ENCODE peak calls at places on chromosome 3, in six cellular contexts. X is small intestine; N is CD8-positive, alpha-beta T cell; Y is adrenal gland; I is heart right ventricle; Q is neuronal stem cell. W is an unnamed sample.

GRCh38 chr3:168134931-168135330 is 39.2 kb upstream of the GOLIM4 start:
- DNase-seq in X (no peak), N (no peak), Y (no peak), I (no peak), Q (no peak), W (no peak)

GRCh38 chr3:193605876-193606275 is 12.9 kb downstream of the OPA1 start:
- DNase-seq in X (peak), N (peak), Y (peak), I (no peak), Q (peak), W (no peak)

GRCh38 chr3:177676947-177677587 is 479.8 kb upstream of the TBL1XR1 start:
- DNase-seq in X (peak), N (no peak), Y (no peak), I (no peak), Q (no peak), W (no peak)

GRCh38 chr3:117589454-117589853 is 879.9 kb downstream of the TUSC7 start:
- DNase-seq in X (no peak), N (no peak), Y (no peak), I (no peak), Q (peak), W (no peak)

GRCh38 chr3:38311941-38312340 is 29.8 kb downstream of the SLC22A14 start:
- DNase-seq in X (no peak), N (no peak), Y (no peak), I (no peak), Q (no peak), W (no peak)

GRCh38 chr3:171598990-171599389 is 138.8 kb upstream of the TNIK start:
- DNase-seq in X (no peak), N (no peak), Y (no peak), I (no peak), Q (no peak), W (no peak)

GRCh38 chr3:55620361-55621025 is 133.4 kb upstream of the WNT5A start:
- DNase-seq in X (no peak), N (no peak), Y (no peak), I (no peak), Q (no peak), W (no peak)

GRCh38 chr3:39443530-39443929 is 23.9 kb upstream of the MOBP start:
- DNase-seq in X (no peak), N (no peak), Y (no peak), I (no peak), Q (no peak), W (no peak)

GRCh38 chr3:143000525-143000924 is 845 bp upstream of the U2SURP start:
- DNase-seq in X (peak), N (no peak), Y (peak), I (no peak), Q (no peak), W (no peak)

GRCh38 chr3:5032844-5033243 is 53.6 kb downstream of the BHLHE40 start:
- DNase-seq in X (no peak), N (no peak), Y (no peak), I (no peak), Q (no peak), W (no peak)
- H3K27ac ChIP-seq in X (no peak), N (no peak), Y (no peak), I (no peak), Q (no peak), W (no peak)

GRCh38 chr3:64814360-64814759 is 126.6 kb upstream of the ADAMTS9 start:
- DNase-seq in X (no peak), N (no peak), Y (no peak), I (no peak), Q (no peak), W (no peak)
- H3K27ac ChIP-seq in X (no peak), N (no peak), Y (no peak), I (peak), Q (no peak), W (no peak)

GRCh38 chr3:163671201-163671600 is 1407.1 kb downstream of the SI start:
- DNase-seq in X (no peak), N (no peak), Y (no peak), I (no peak), Q (no peak), W (no peak)
- H3K27ac ChIP-seq in X (no peak), N (no peak), Y (no peak), I (no peak), Q (no peak), W (no peak)

DNA sequence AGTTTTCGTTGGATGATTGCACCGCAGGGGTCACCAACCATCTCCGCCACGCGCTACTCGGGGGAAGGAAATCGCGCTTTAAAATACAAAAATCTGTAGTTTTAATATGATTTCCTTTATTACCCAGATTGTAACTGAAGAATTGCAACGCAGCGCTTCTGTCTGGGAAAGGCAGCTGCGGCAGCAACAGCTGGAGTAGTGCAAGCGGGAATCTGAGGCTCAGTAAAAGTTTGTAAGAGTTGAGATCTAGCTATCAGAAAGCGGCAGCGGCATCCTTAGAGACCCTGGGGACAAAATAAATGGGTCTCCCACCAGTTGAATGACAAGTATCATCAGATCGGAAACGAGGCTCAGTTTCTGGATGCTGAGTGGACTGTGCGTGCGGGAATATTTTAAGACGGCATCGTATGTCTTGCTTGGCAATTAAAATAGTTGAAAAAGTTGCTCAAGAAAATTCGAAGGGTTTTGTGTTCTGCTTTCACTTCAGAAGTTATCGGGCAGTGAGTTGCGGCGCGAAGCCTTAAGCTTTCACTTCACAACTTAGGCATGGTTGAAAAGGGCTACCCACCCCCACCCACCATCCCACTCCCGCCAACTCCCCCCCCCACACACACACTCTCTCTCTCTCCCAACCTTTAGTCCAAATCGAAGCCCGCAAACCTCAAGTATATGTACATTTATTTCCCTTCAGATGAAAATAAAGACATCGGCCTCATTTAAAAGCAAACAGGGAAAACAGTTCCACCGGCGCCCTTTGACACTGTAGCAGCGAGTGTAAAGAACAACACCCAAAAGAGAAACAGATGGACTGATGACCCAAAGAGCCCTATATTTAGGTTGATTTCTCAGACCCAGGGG is 2.6 kb downstream of the MECOM start:
- DNase-seq in X (peak), N (no peak), Y (no peak), I (no peak), Q (peak), W (no peak)
- H3K27ac ChIP-seq in X (peak), N (no peak), Y (peak), I (peak), Q (peak), W (peak)

GRCh38 chr3:156151824-156152428 is 31.5 kb downstream of the KCNAB1 start:
- DNase-seq in X (peak), N (peak), Y (peak), I (peak), Q (peak), W (no peak)

GRCh38 chr3:156149781-156150375 is 29.5 kb downstream of the KCNAB1 start:
- DNase-seq in X (no peak), N (no peak), Y (no peak), I (no peak), Q (no peak), W (no peak)

GRCh38 chr3:156150434-156151066 is 30.2 kb downstream of the KCNAB1 start:
- DNase-seq in X (peak), N (no peak), Y (peak), I (no peak), Q (peak), W (no peak)

GRCh38 chr3:156148946-156149348 is 28.6 kb downstream of the KCNAB1 start:
- DNase-seq in X (no peak), N (no peak), Y (peak), I (no peak), Q (no peak), W (no peak)

GRCh38 chr3:156148345-156148945 is 28.1 kb downstream of the KCNAB1 start:
- DNase-seq in X (no peak), N (no peak), Y (no peak), I (no peak), Q (no peak), W (no peak)
- H3K27ac ChIP-seq in X (peak), N (no peak), Y (no peak), I (peak), Q (no peak), W (no peak)

GRCh38 chr3:106717178-106717780 is 660.0 kb upstream of the CCDC54 start:
- DNase-seq in X (no peak), N (no peak), Y (no peak), I (no peak), Q (no peak), W (no peak)
- H3K27ac ChIP-seq in X (no peak), N (no peak), Y (no peak), I (no peak), Q (no peak), W (no peak)

GRCh38 chr3:129003578-129004112 is 2.5 kb downstream of the EFCC1 start:
- DNase-seq in X (peak), N (peak), Y (no peak), I (peak), Q (no peak), W (no peak)

GRCh38 chr3:129000742-129001100 is 383 bp upstream of the EFCC1 start:
- DNase-seq in X (no peak), N (no peak), Y (no peak), I (no peak), Q (no peak), W (no peak)

GRCh38 chr3:129001101-129001816 is at the start of gene EFCC1:
- DNase-seq in X (no peak), N (no peak), Y (no peak), I (peak), Q (peak), W (no peak)

GRCh38 chr3:129002573-129003569 is 1.8 kb downstream of the EFCC1 start:
- DNase-seq in X (no peak), N (no peak), Y (no peak), I (no peak), Q (no peak), W (no peak)

GRCh38 chr3:129001817-129002572 is 891 bp downstream of the EFCC1 start:
- DNase-seq in X (no peak), N (no peak), Y (no peak), I (no peak), Q (peak), W (no peak)
- H3K27ac ChIP-seq in X (peak), N (no peak), Y (no peak), I (peak), Q (no peak), W (no peak)